ENCODE peak calls at places on chromosomes 13 and 19, in six cellular contexts. C, I, E, O, Y and L are unnamed samples.

GRCh38 chr13:101640797-101641400 is 188.4 kb downstream of the ITGBL1 start:
- DNase-seq in C (no peak), I (no peak), E (no peak), O (no peak), Y (peak; percentile 53), L (no peak)

GRCh38 chr13:111632906-111633305 is 312.5 kb downstream of the TEX29 start:
- DNase-seq in C (no peak), I (no peak), E (no peak), O (no peak), Y (no peak), L (no peak)

GRCh38 chr19:8393192-8393870 is 3.2 kb downstream of the RAB11B start:
- DNase-seq in C (no peak), I (no peak), E (no peak), O (peak; percentile 48), Y (no peak), L (no peak)

GRCh38 chr19:38551450-38551813 is 66.3 kb downstream of the MAP4K1 start:
- DNase-seq in C (no peak), I (no peak), E (peak; percentile 41), O (peak; percentile 39), Y (no peak), L (no peak)

GRCh38 chr13:99151516-99151915 is 49.1 kb upstream of the UBAC2 start:
- DNase-seq in C (no peak), I (no peak), E (peak; percentile 21), O (no peak), Y (peak; percentile 18), L (no peak)

GRCh38 chr19:53545271-53546065 is 7.5 kb downstream of the ZNF331 start:
- DNase-seq in C (no peak), I (no peak), E (no peak), O (no peak), Y (peak; percentile 66), L (no peak)

GRCh38 chr13:47426126-47426849 is 529.4 kb upstream of the HTR2A start:
- DNase-seq in C (no peak), I (peak; percentile 2), E (no peak), O (no peak), Y (peak; percentile 73), L (no peak)

GRCh38 chr19:52635786-52636570 is 2.2 kb downstream of the ZNF83 start:
- DNase-seq in C (no peak), I (no peak), E (no peak), O (no peak), Y (peak; percentile 7), L (no peak)

GRCh38 chr13:29484236-29484635 is 111.3 kb downstream of the SLC7A1 start:
- DNase-seq in C (no peak), I (no peak), E (no peak), O (no peak), Y (no peak), L (no peak)

GRCh38 chr13:62046512-62046911 is 630.9 kb upstream of the PCDH20 start:
- DNase-seq in C (no peak), I (no peak), E (no peak), O (peak; percentile 47), Y (no peak), L (no peak)

GRCh38 chr13:113856716-113857065 is 7.2 kb downstream of the GAS6 start:
- DNase-seq in C (no peak), I (no peak), E (no peak), O (peak; percentile 80), Y (peak; percentile 52), L (peak; percentile 81)

GRCh38 chr13:23632741-23633140 is 62.5 kb downstream of the TNFRSF19 start:
- DNase-seq in C (no peak), I (no peak), E (no peak), O (no peak), Y (no peak), L (no peak)

GRCh38 chr19:45200614-45201013 is 22.0 kb downstream of the BLOC1S3 start:
- DNase-seq in C (peak; percentile 47), I (peak; percentile 9), E (no peak), O (no peak), Y (no peak), L (no peak)

GRCh38 chr13:32008518-32009175 is 22.9 kb upstream of the FRY start:
- DNase-seq in C (no peak), I (no peak), E (no peak), O (no peak), Y (no peak), L (no peak)

GRCh38 chr19:11377237-11377636 is 2.8 kb downstream of the SWSAP1 start:
- DNase-seq in C (no peak), I (peak; percentile 24), E (peak; percentile 51), O (no peak), Y (peak; percentile 64), L (no peak)

GRCh38 chr19:35779033-35779432 is 3.7 kb downstream of the ARHGAP33 start:
- DNase-seq in C (no peak), I (no peak), E (no peak), O (no peak), Y (no peak), L (no peak)